ENCODE peak calls at places on chromosomes 7 and 10, in four cellular contexts. One of them, this sample, is unnamed.
A peak's percentile ranks its signal among the peaks of the same experiment; 100 is the strongest.

GRCh38 chr7:70458195-70458695 is 673.7 kb upstream of the GALNT17 start:
- DNase-seq in HepG2: no peak
- DNase-seq in GM12878: no peak
- DNase-seq in K562: no peak
- DNase-seq in this sample: no peak

GRCh38 chr10:15829495-15829894 is 30.8 kb downstream of the MINDY3 start:
- DNase-seq in K562: no peak
- DNase-seq in HepG2: no peak
- DNase-seq in GM12878: no peak
- DNase-seq in this sample: no peak

GRCh38 chr10:63005246-63005645 is 127.9 kb upstream of the NRBF2 start:
- DNase-seq in K562: no peak
- DNase-seq in HepG2: no peak
- DNase-seq in GM12878: peak; percentile 9
- DNase-seq in this sample: no peak

GRCh38 chr10:62653254-62653653 is 151.3 kb upstream of the ADO start:
- DNase-seq in K562: no peak
- DNase-seq in HepG2: no peak
- DNase-seq in GM12878: peak; percentile 97
- DNase-seq in this sample: no peak

GRCh38 chr7:29202651-29203069 is 8.1 kb downstream of the CHN2 start:
- DNase-seq in GM12878: no peak
- DNase-seq in K562: no peak
- DNase-seq in HepG2: no peak
- DNase-seq in this sample: no peak

GRCh38 chr10:33209777-33210176 is 124.7 kb downstream of the NRP1 start:
- DNase-seq in K562: no peak
- DNase-seq in GM12878: no peak
- DNase-seq in HepG2: no peak
- DNase-seq in this sample: no peak

GRCh38 chr10:58976254-58976653 is 200.2 kb upstream of the PHYHIPL start:
- DNase-seq in HepG2: no peak
- DNase-seq in GM12878: no peak
- DNase-seq in K562: no peak
- DNase-seq in this sample: no peak

GRCh38 chr10:154348-154747 is 19.1 kb downstream of the ZMYND11 start:
- DNase-seq in HepG2: no peak
- DNase-seq in GM12878: no peak
- DNase-seq in K562: no peak
- DNase-seq in this sample: no peak

GRCh38 chr10:70733051-70733450 is 52.1 kb downstream of the TBATA start:
- DNase-seq in GM12878: no peak
- DNase-seq in HepG2: no peak
- DNase-seq in K562: no peak
- DNase-seq in this sample: no peak

GRCh38 chr7:35424869-35425495 is 171.1 kb upstream of the TBX20 start:
- DNase-seq in K562: peak; percentile 67
- DNase-seq in GM12878: no peak
- DNase-seq in HepG2: peak; percentile 41
- DNase-seq in this sample: peak; percentile 61

DNA sequence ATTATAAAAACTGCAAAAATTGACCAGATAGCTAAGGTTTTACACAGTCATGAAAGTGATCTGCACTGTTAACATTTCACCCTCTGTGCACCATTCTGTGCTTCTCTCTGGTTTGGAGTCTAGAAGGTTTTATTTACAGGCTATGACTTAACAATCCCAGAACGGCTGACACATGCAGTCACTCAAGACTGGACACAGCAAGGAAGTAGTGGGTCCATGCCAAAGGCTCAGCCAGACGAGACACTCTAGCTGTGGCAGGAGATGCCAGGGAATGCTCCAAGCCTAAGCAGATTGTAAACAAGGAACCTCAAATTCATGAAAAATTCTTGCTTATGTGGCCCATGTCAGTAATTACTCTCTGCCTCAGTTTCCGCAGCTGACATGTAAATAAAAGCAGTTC is 131.9 kb downstream of the EGFR start:
- DNase-seq in GM12878: no peak
- DNase-seq in K562: no peak
- DNase-seq in HepG2: no peak
- DNase-seq in this sample: no peak
- TF ChIP-seq ETV6 in GM12878: no peak
- TF ChIP-seq ETV6 in K562: no peak
- TF ChIP-seq ETV6 in HepG2: no peak
- TF ChIP-seq ETV6 in this sample: no peak

GRCh38 chr10:28796606-28797512 is 119.5 kb downstream of the BAMBI start:
- DNase-seq in K562: peak; percentile 49
- DNase-seq in GM12878: no peak
- DNase-seq in HepG2: no peak
- DNase-seq in this sample: no peak
- TF ChIP-seq ETV6 in K562: no peak
- TF ChIP-seq ETV6 in GM12878: no peak
- TF ChIP-seq ETV6 in HepG2: no peak
- TF ChIP-seq ETV6 in this sample: no peak

DNA sequence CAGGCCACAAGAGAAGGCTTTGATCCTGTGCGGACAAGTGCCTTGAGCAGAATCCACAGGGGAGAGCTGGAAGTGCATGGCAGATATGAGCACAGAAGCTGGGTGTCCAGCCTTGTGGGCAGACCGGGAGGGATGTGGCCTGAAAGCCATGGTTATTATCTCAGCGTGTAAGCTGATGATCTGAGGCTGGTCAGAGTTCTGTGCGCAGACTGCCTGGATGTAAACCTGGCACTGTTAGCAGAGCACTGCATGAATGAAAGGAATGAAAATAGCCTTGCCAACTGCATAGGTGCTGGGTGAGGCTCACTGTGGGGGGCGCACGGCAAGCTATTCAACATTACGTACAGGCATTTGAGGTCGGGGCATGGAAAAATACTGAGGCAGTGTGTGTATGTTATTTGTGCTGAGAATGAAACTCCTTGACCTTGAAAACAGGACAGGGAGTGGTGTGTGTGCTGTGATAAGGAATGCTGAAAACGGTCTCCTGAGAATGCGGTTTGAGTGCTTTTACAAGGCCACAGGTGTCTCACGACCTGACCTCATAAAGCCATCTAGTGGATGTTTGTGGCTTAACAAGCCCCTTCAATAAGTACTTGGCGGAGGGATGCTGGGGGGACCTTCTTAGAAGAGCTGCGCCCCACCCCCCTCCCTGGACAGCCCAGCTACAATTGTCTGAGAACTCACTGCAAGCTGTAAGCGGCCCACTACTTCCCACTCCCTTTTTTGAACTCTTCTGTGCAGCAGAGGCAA is 18.7 kb downstream of the AKR1C1 start:
- DNase-seq in HepG2: peak; percentile 79
- DNase-seq in GM12878: no peak
- DNase-seq in K562: peak; percentile 63
- DNase-seq in this sample: peak; percentile 30
- TF ChIP-seq ETV6 in HepG2: no peak
- TF ChIP-seq ETV6 in GM12878: no peak
- TF ChIP-seq ETV6 in K562: no peak
- TF ChIP-seq ETV6 in this sample: no peak

DNA sequence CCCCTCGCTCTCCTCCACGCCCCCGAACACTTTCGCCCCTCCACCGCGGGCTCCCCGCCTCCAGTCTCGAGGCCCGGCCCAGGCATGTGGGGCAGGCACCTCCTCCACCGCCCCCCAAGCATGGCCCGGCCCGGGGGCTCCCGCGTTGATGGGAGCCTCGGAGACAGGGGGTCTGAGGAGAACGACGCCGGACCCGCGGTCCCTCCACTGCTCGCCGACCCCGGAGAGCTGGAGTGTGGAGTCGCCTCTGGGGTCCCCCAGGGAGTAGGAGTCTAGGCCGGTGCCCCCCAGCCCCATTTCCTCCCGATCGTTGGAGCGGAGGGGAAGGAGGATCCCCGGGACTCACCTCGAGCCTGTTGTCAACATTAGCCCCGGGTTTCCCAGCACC is 206 bp downstream of the UPF2 start:
- DNase-seq in GM12878: no peak
- DNase-seq in K562: peak; percentile 80
- DNase-seq in HepG2: no peak
- DNase-seq in this sample: no peak
- TF ChIP-seq ETV6 in GM12878: no peak
- TF ChIP-seq ETV6 in K562: no peak
- TF ChIP-seq ETV6 in HepG2: no peak
- TF ChIP-seq ETV6 in this sample: no peak

GRCh38 chr7:24381919-24382505 is 98.0 kb downstream of the NPY start:
- DNase-seq in HepG2: peak; percentile 8
- DNase-seq in GM12878: no peak
- DNase-seq in K562: peak; percentile 13
- DNase-seq in this sample: no peak
- TF ChIP-seq ETV6 in HepG2: no peak
- TF ChIP-seq ETV6 in GM12878: no peak
- TF ChIP-seq ETV6 in K562: no peak
- TF ChIP-seq ETV6 in this sample: no peak